ENCODE peak calls at places on chromosomes 6 and 20, in five cellular contexts. X, Q, R, B and L are unnamed samples.

GRCh38 chr6:105137388-105137787 is 42.4 kb downstream of the POPDC3 start:
- DNase-seq in B (peak), R (no peak), Q (peak), X (no peak), L (no peak)

GRCh38 chr6:126252154-126252553 is 87.8 kb upstream of the CENPW start:
- DNase-seq in X (no peak), R (no peak), Q (no peak), B (no peak), L (no peak)

GRCh38 chr6:121222656-121223055 is 111.6 kb downstream of the TBC1D32 start:
- DNase-seq in R (no peak), B (no peak), X (no peak), Q (no peak), L (no peak)

GRCh38 chr20:59485576-59486250 is 118.6 kb upstream of the PHACTR3 start:
- DNase-seq in Q (no peak), R (no peak), X (no peak), B (no peak), L (no peak)

GRCh38 chr6:117840541-117840983 is 66.5 kb upstream of the SLC35F1 start:
- DNase-seq in Q (no peak), X (no peak), B (no peak), R (no peak), L (no peak)

GRCh38 chr6:104682722-104683643 is 176.7 kb downstream of the HACE1 start:
- DNase-seq in B (no peak), Q (peak), R (no peak), X (peak), L (no peak)

GRCh38 chr6:32845381-32845884 is 1.6 kb upstream of the PSMB8 start:
- DNase-seq in R (no peak), B (no peak), X (peak), Q (no peak), L (no peak)

GRCh38 chr6:149043476-149044130 is 273.9 kb upstream of the TAB2 start:
- DNase-seq in B (no peak), X (no peak), Q (no peak), R (no peak), L (no peak)

GRCh38 chr6:84809504-84809903 is 45.1 kb upstream of the TBX18 start:
- DNase-seq in X (no peak), B (no peak), Q (no peak), R (no peak), L (no peak)

GRCh38 chr6:135014353-135014832 is 40.2 kb downstream of the HBS1L start:
- DNase-seq in X (no peak), R (peak), Q (no peak), B (no peak), L (no peak)

GRCh38 chr20:51238675-51239305 is 215.9 kb upstream of the KCNG1 start:
- DNase-seq in X (no peak), R (no peak), Q (no peak), B (no peak), L (no peak)

GRCh38 chr6:26141378-26141901 is 54.2 kb downstream of the HFE start:
- DNase-seq in X (no peak), R (no peak), B (no peak), Q (no peak), L (no peak)

GRCh38 chr20:41446471-41446870 is 79.9 kb upstream of the EMILIN3 start:
- DNase-seq in Q (no peak), R (no peak), X (no peak), B (no peak), L (no peak)

GRCh38 chr6:15365273-15365687 is 119.4 kb downstream of the JARID2 start:
- DNase-seq in X (peak), Q (peak), B (peak), R (no peak), L (peak)

GRCh38 chr6:2839982-2840793 is 1.5 kb downstream of the SERPINB1 start:
- DNase-seq in X (no peak), B (no peak), R (no peak), Q (no peak), L (no peak)

GRCh38 chr6:2843138-2843740 is 1.6 kb upstream of the SERPINB1 start:
- DNase-seq in X (no peak), Q (no peak), R (no peak), B (no peak), L (no peak)

GRCh38 chr6:2842139-2842552 is 483 bp upstream of the SERPINB1 start:
- DNase-seq in R (no peak), X (no peak), Q (no peak), B (no peak), L (no peak)

GRCh38 chr6:2840794-2841061 is 935 bp downstream of the SERPINB1 start:
- DNase-seq in X (no peak), B (no peak), R (no peak), Q (no peak), L (no peak)

GRCh38 chr6:2841264-2842138 is at the start of gene SERPINB1:
- DNase-seq in Q (peak), R (no peak), B (peak), X (peak), L (peak)
- TF ChIP-seq CTCF in Q (no peak), R (no peak), B (no peak), X (peak), L (no peak)

GRCh38 chr6:119540417-119540816 is 190.9 kb upstream of the MAN1A1 start:
- DNase-seq in R (no peak), X (no peak), B (no peak), Q (no peak), L (no peak)

GRCh38 chr6:119543332-119543731 is 193.8 kb upstream of the MAN1A1 start:
- DNase-seq in B (no peak), Q (no peak), X (no peak), R (no peak), L (no peak)

GRCh38 chr6:119541132-119541905 is 191.8 kb upstream of the MAN1A1 start:
- DNase-seq in B (no peak), X (no peak), Q (no peak), R (no peak), L (no peak)

GRCh38 chr6:119544325-119545150 is 195.0 kb upstream of the MAN1A1 start:
- DNase-seq in X (no peak), R (no peak), B (no peak), Q (no peak), L (no peak)

DNA sequence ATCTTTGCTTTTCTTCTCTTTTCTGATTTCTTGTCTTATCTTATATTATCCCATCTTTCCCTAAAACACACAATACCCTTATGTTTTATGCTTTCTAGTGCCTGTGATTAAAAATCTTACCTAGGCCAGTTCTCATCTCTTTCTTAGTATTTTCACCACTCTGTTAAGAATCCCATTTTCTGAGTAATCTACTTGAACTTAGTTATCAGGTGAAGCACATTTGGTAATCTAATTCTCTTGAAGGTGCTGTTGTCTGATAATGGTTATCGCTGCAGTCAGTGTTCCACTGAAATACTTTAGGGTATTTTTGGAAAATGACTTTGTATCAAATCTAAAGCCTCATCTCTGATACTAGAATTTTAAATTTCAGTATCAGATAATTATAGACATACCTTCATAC is 192.5 kb upstream of the MAN1A1 start:
- DNase-seq in R (no peak), B (no peak), X (no peak), Q (no peak), L (no peak)
- H3K27ac ChIP-seq in R (no peak), B (no peak), X (no peak), Q (no peak), L (no peak)

GRCh38 chr6:80607814-80608391 is 501.4 kb downstream of the BCKDHB start:
- DNase-seq in B (no peak), X (no peak), R (no peak), Q (peak), L (no peak)

GRCh38 chr6:80608881-80609280 is 502.4 kb downstream of the BCKDHB start:
- DNase-seq in R (no peak), B (no peak), Q (no peak), X (no peak), L (no peak)

GRCh38 chr6:80610821-80611220 is 504.4 kb downstream of the BCKDHB start:
- DNase-seq in Q (no peak), X (no peak), R (no peak), B (no peak), L (no peak)

DNA sequence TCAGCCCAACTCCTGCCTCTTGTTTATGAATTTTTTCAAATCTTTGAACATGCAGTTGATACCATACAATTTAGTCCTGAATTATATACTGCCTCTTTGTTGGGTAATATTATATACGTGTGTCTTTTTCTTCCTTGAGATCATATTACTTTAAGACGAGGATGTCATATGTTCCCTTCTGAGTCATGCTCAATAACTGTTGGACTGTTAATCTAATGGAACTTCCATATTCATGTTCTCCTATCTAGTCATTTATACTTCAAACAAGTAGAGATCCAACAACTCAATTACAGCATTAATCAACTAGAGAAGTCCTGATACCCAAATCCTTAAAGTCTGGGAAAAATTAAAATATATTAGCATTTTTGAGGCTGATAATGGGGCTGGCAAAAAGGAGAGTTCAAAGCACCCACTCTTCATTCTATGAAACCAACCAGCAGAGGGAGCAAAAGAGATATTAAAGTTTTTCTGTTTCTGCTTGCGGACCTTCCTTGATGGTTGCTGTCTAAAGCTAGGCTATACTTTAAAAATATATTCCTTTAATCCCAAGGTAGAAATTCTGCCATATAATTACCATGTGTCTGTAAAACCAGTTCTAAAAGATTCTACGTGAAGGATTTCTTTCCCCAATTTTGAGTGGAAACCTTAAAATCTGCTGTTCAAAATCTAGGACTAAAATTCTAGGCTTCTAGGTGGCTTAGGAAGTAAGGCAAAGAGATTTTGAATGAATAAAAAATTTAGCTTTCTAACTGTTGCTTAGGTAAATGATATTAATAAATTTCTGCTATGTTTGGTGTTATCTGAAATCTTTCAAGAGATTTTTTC is 498.9 kb downstream of the BCKDHB start:
- DNase-seq in R (no peak), X (no peak), Q (peak), B (no peak), L (no peak)
- TF ChIP-seq CTCF in R (peak), X (no peak), Q (no peak), B (peak), L (peak)

GRCh38 chr6:36971926-36972673 is 13.9 kb downstream of the MTCH1 start:
- DNase-seq in R (no peak), Q (no peak), B (no peak), X (no peak), L (no peak)
- H3K27ac ChIP-seq in R (no peak), Q (peak), B (no peak), X (peak), L (no peak)

GRCh38 chr20:17542993-17543412 is 11.8 kb upstream of the BFSP1 start:
- DNase-seq in R (no peak), X (no peak), B (no peak), Q (no peak), L (no peak)

GRCh38 chr20:17543531-17543961 is 12.4 kb upstream of the BFSP1 start:
- DNase-seq in X (no peak), Q (no peak), R (no peak), B (no peak), L (no peak)

GRCh38 chr20:17541596-17541995 is 10.4 kb upstream of the BFSP1 start:
- DNase-seq in Q (no peak), R (no peak), X (no peak), B (no peak), L (no peak)

GRCh38 chr20:17542481-17542880 is 11.3 kb upstream of the BFSP1 start:
- DNase-seq in B (no peak), R (no peak), X (no peak), Q (no peak), L (no peak)

DNA sequence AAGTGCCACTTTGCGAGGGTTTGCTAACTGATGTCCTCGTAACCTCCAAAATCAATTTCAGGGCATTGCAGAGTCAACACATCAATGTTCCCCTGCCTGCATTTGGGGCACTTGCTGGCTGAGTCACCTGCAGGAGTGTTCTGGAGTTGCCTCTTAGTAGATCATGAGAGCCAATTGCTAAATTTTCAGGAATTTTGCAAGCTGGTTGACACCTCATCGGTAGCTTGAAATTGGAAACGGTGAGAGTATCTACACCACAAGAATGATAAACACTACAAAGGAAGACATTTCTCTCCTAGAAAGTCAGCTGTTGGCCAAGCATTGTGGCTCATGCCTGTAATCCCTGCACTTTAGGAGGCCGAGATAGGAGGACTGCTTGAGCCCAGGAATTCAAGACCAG is 10.8 kb upstream of the BFSP1 start:
- DNase-seq in B (peak), X (peak), R (no peak), Q (no peak), L (no peak)
- TF ChIP-seq CTCF in B (peak), X (no peak), R (no peak), Q (no peak), L (no peak)

GRCh38 chr6:19713984-19714383 is 123.2 kb upstream of the ID4 start:
- DNase-seq in R (no peak), Q (no peak), X (no peak), B (no peak), L (no peak)
- H3K27ac ChIP-seq in R (no peak), Q (no peak), X (no peak), B (peak), L (no peak)

GRCh38 chr20:17680836-17681740 is 954 bp downstream of the RRBP1 start:
- DNase-seq in Q (peak), X (peak), B (peak), R (no peak), L (peak)
- TF ChIP-seq CTCF in Q (peak), X (peak), B (peak), R (peak), L (peak)

DNA sequence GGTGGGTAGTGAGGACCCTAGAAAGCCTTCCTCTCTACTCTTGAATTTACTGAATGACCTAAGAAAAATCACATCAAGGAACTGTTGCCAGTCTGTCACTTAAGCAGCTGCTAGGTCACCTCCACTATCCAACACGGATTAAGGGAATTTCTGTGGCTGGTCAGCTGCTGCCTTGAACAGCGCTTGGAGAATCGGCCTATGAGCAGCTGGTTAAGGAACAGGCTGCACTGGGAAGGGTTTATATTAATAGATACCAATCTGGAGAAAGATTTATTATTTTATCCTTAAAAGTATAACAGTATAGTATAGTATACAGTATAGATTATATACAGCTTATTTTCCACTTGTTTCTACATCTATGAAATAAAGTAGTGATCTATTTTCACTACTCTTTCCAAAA is 6.5 kb downstream of the PTPRK start:
- DNase-seq in B (no peak), X (no peak), Q (no peak), R (no peak), L (no peak)
- H3K27ac ChIP-seq in B (peak), X (no peak), Q (no peak), R (no peak), L (no peak)